ENCODE peak calls at places on chromosomes 2 and 18, in ten cellular contexts. Z is uterus; D is testis; S is prostate gland; M is left ventricle myocardium inferior; P is ascending aorta; Y is lung; L is PC-9; C is effector memory CD4-positive, alpha-beta T cell; T is heart left ventricle. W is an unnamed sample.
A peak's percentile ranks its signal among the peaks of the same experiment; 100 is the strongest.

GRCh38 chr18:55345103-55345950 is 242.7 kb downstream of the TCF4 start:
- DNase-seq in Y (no peak), M (no peak), L (no peak), D (no peak), C (no peak), Z (no peak), T (no peak), P (no peak), S (no peak), W (no peak)

GRCh38 chr2:11738589-11739436 is 7.6 kb upstream of the LPIN1 start:
- DNase-seq in C (no peak), L (peak; percentile 95), Z (peak; percentile 95), D (peak; percentile 68), P (peak; percentile 94), T (peak; percentile 45), S (no peak), M (peak; percentile 61), Y (peak; percentile 85), W (peak; percentile 67)

GRCh38 chr2:143843696-143844095 is 676.2 kb downstream of the ZEB2 start:
- DNase-seq in S (no peak), C (no peak), T (no peak), L (no peak), P (no peak), Z (no peak), Y (no peak), M (no peak), D (no peak), W (no peak)

GRCh38 chr2:41932241-41933034 is 115.4 kb upstream of the PKDCC start:
- DNase-seq in S (no peak), Y (peak; percentile 71), T (peak; percentile 79), L (no peak), C (no peak), P (peak; percentile 84), Z (peak; percentile 93), D (peak; percentile 80), M (peak; percentile 88), W (no peak)

GRCh38 chr2:73020657-73021370 is 50.7 kb downstream of the SFXN5 start:
- DNase-seq in Z (no peak), D (no peak), M (no peak), L (no peak), S (no peak), Y (no peak), T (no peak), C (no peak), P (no peak), W (no peak)

GRCh38 chr2:194927489-194927888 is 729.5 kb upstream of the SLC39A10 start:
- DNase-seq in Y (no peak), S (no peak), C (no peak), Z (no peak), D (no peak), T (no peak), M (no peak), L (no peak), P (no peak), W (no peak)

GRCh38 chr2:238846503-238847431 is 1.1 kb upstream of the TWIST2 start:
- DNase-seq in L (no peak), M (no peak), Y (peak; percentile 26), C (no peak), D (no peak), P (no peak), Z (peak; percentile 50), S (no peak), T (no peak), W (peak; percentile 79)

GRCh38 chr2:205716126-205716525 is 33.8 kb downstream of the NRP2 start:
- DNase-seq in D (peak; percentile 81), C (no peak), S (no peak), T (no peak), Y (no peak), P (no peak), L (no peak), M (no peak), Z (no peak), W (peak; percentile 55)

GRCh38 chr18:45522371-45522770 is 92.9 kb upstream of the SLC14A2 start:
- DNase-seq in P (peak; percentile 84), M (no peak), T (no peak), D (no peak), Y (no peak), Z (no peak), L (no peak), S (no peak), C (no peak), W (no peak)

GRCh38 chr2:46335404-46335965 is 38.3 kb downstream of the EPAS1 start:
- DNase-seq in L (no peak), Y (no peak), M (peak; percentile 38), T (peak; percentile 63), D (peak; percentile 50), Z (peak; percentile 52), C (no peak), P (peak; percentile 83), S (no peak), W (peak; percentile 59)

GRCh38 chr2:10333247-10333613 is 30.5 kb downstream of the HPCAL1 start:
- DNase-seq in L (no peak), S (no peak), M (no peak), C (no peak), Y (no peak), T (no peak), P (no peak), Z (no peak), D (no peak), W (peak; percentile 55)

DNA sequence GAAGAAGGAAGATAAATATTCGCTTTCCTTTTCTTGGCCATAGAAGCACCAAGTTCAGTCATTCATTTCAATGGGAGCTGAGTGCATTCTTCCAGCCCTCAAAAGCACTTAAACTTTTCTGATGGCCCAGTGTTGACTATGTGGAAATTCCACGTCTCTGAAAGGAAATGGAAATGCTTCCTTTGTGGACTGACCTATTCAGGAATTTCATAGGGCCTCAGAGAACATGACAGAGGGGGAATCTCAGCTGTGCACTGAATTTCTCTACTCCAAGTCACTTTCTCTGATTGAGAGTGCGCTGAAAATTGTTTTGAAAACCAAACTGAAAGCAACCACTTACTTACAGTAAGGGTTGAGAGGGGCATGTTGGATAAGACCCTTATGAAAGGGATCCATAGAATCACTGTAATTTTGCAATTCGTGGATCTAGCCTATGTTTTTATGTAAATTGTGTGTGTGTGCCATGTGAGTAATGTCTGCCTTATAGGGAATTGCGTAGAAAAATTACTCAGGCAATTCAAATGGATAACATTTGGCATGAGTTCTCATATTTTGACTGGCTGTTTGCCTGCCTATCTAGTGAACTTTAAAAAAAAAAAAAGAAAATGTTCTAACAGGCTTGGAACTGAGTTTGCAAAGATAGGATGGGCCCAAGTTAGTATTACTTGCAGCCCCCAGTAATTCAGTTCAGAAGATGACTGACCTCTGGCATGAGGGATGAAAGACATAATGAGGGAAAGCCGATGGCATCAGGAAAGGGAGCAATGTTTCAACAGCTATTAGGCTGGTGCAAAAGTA is 437.0 kb downstream of the PTPRM start:
- DNase-seq in L (no peak), S (no peak), T (no peak), D (no peak), Y (peak; percentile 36), M (no peak), Z (no peak), P (no peak), C (no peak), W (no peak)
- H3K4me3 ChIP-seq in L (no peak overlapping the region), S (no peak overlapping the region), T (peak overlapping the region; percentile 7), D (no peak overlapping the region), Y (no peak overlapping the region), M (no peak overlapping the region), Z (no peak overlapping the region), P (peak overlapping the region; percentile 10), C (no peak overlapping the region), W (no peak overlapping the region)

GRCh38 chr2:45008296-45009129 is 739 bp downstream of the SIX2 start:
- DNase-seq in T (no peak), M (no peak), L (peak; percentile 58), Z (no peak), P (no peak), C (no peak), D (no peak), Y (no peak), S (no peak), W (peak; percentile 65)
- H3K27me3 ChIP-seq in T (peaks cover 54% of the 10 kb centered on the region), M (peaks cover 100% of the 10 kb centered on the region), L (no peaks in the 10 kb centered on the region), Z (peaks cover 17% of the 10 kb centered on the region), P (no peaks in the 10 kb centered on the region), C (peaks cover 60% of the 10 kb centered on the region), D (no peaks in the 10 kb centered on the region), Y (no peaks in the 10 kb centered on the region), S (peaks cover 14% of the 10 kb centered on the region), W (peaks cover 92% of the 10 kb centered on the region)

DNA sequence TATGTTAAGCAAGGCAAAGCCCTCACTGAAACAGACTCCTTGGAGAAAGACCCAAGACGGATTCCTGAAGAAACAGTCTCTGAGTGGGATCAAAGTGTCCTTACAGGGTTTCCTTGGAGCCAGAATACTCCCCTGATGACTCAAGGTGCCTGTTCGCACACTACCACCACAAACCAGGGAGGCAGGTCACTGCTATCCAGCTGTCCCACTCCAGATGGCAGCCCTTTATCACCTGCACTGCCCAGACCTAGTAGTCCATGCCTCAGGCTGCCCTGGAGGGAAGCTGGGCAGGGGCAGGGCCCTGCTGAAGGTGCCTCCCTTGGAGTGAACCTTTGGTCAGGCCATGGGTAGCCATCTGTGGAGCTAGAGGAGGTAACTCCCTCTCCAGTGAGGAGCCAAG is 34.2 kb downstream of the TRABD2A start:
- DNase-seq in P (peak; percentile 28), Y (no peak), D (no peak), C (no peak), M (no peak), L (no peak), S (no peak), T (no peak), Z (no peak), W (no peak)
- H3K36me3 ChIP-seq in P (no peaks in the 10 kb centered on the region), Y (no peaks in the 10 kb centered on the region), D (no peaks in the 10 kb centered on the region), C (no peaks in the 10 kb centered on the region), M (no peaks in the 10 kb centered on the region), L (no peaks in the 10 kb centered on the region), S (no peaks in the 10 kb centered on the region), T (no peaks in the 10 kb centered on the region), Z (no peaks in the 10 kb centered on the region), W (no peaks in the 10 kb centered on the region)

GRCh38 chr2:40489678-40489960 is 37.7 kb upstream of the SLC8A1 start:
- DNase-seq in Z (no peak), T (no peak), P (no peak), D (no peak), L (no peak), C (no peak), S (no peak), M (no peak), Y (no peak), W (no peak)
- H3K4me3 ChIP-seq in Z (peak overlapping the region; percentile 35), T (peak overlapping the region; percentile 59), P (peak overlapping the region; percentile 53), D (peak overlapping the region; percentile 2), L (no peak overlapping the region), C (no peak overlapping the region), S (peak overlapping the region; percentile 6), M (peak overlapping the region; percentile 68), Y (peak overlapping the region; percentile 27), W (no peak overlapping the region)

DNA sequence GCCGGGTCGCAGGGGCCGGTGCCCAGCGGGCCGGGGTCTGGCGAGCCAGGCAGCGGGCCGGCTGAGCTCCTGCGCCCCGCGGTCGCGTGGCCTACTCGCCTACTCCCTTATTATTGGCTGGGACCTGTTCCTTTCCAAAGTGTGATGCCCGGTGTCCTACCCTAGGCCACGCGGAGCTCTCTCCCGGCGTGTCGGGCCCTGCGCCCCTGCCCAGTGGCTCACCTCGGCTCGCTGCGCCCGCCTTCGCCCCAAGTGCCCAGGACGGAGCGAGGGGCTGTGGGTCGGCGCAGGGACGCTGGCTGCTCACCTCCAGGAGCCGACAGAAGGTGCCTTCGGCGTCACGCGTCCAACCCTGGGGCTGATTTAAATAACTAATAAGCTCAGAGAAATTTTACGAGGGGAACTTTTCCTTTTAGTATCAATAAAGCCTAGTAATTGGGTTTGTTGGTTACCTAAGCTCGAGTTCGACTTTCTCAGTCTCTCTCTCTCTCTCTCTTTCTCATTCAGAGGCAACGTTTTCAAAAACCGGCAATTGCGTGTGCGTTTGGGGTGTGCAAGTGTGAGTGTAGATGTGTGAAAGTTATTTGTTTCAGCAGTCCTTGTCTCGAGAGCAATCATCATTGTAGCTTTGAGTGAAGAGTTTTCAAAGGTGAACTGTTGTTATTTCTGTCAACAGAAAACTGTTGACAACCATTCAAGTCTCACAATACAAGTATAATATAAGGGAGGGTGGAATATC is 7.0 kb upstream of the SATB2 start:
- DNase-seq in P (no peak), L (no peak), S (no peak), T (no peak), Z (no peak), M (no peak), Y (no peak), D (no peak), C (no peak), W (peak; percentile 73)
- H3K27me3 ChIP-seq in P (peaks cover 54% of the 10 kb centered on the region), L (peaks cover 13% of the 10 kb centered on the region), S (peaks cover 6% of the 10 kb centered on the region), T (peaks cover 90% of the 10 kb centered on the region), Z (peaks cover 51% of the 10 kb centered on the region), M (peaks cover 100% of the 10 kb centered on the region), Y (peaks cover 14% of the 10 kb centered on the region), D (peaks cover 3% of the 10 kb centered on the region), C (peaks cover 98% of the 10 kb centered on the region), W (peaks cover 92% of the 10 kb centered on the region)